ENCODE peak calls at places on chromosomes 13 and 19, in nine cellular contexts. K is omental fat pad; J is heart left ventricle; C is foreskin keratinocyte; V is psoas muscle; D is stimulated activated naive CD8-positive, alpha-beta T cell treated with anti-CD3 and anti-CD28 coated beads, Interleukin-15, Interleukin-2, amounts not matched to agents 100 U/mL and 50 U/mL, for 24 hours; H is Panc1; E is CD8-positive, alpha-beta T cell; U is naive thymus-derived CD4-positive, alpha-beta T cell. N is an unnamed sample.

GRCh38 chr19:34994643-34995471 is 5.3 kb upstream of the GRAMD1A start:
- ATAC-seq in E (no peak), C (no peak), U (no peak), D (no peak), J (peak; percentile 55), K (no peak), H (peak; percentile 81), V (peak; percentile 83), N (no peak)

GRCh38 chr19:33465834-33466233 is 55.8 kb downstream of the PEPD start:
- ATAC-seq in D (no peak), E (no peak), J (peak; percentile 65), U (no peak), V (peak; percentile 82), C (no peak), K (no peak), H (no peak), N (no peak)

GRCh38 chr13:101026736-101027398 is 352.3 kb upstream of the TMTC4 start:
- ATAC-seq in J (no peak), H (no peak), V (no peak), E (no peak), C (no peak), K (no peak), U (no peak), D (no peak), N (peak; percentile 40)

GRCh38 chr13:72290962-72291681 is 424.1 kb upstream of the DACH1 start:
- ATAC-seq in J (no peak), K (no peak), V (no peak), E (no peak), H (no peak), U (no peak), C (peak; percentile 98), D (no peak), N (no peak)

GRCh38 chr13:32254916-32255743 is 60.0 kb downstream of the ZAR1L start:
- ATAC-seq in H (no peak), U (no peak), D (no peak), C (peak; percentile 80), E (no peak), V (no peak), K (no peak), J (no peak), N (no peak)

GRCh38 chr19:50315773-50316448 is 13.3 kb downstream of the KCNC3 start:
- ATAC-seq in U (peak; percentile 38), J (peak; percentile 16), K (no peak), D (peak; percentile 78), V (no peak), C (no peak), H (peak; percentile 80), E (peak; percentile 49), N (peak; percentile 71)

GRCh38 chr19:23992348-23992747 is 77.7 kb downstream of the ZNF726 start:
- ATAC-seq in K (no peak), V (no peak), U (peak; percentile 45), E (peak; percentile 34), H (no peak), D (peak; percentile 19), J (no peak), C (no peak), N (no peak)

GRCh38 chr13:26457212-26457611 is 100.3 kb upstream of the WASF3 start:
- ATAC-seq in U (no peak), J (no peak), E (no peak), H (no peak), K (no peak), D (no peak), V (peak; percentile 35), C (peak; percentile 46), N (no peak)

GRCh38 chr13:109666656-109667448 is 119.5 kb downstream of the IRS2 start:
- ATAC-seq in H (peak; percentile 78), K (no peak), U (peak; percentile 46), D (no peak), J (no peak), E (no peak), V (peak; percentile 49), C (peak; percentile 81), N (no peak)

GRCh38 chr13:48710160-48710559 is 56.4 kb downstream of the CYSLTR2 start:
- ATAC-seq in D (no peak), V (no peak), E (no peak), K (no peak), C (no peak), J (no peak), U (no peak), H (no peak), N (no peak)

GRCh38 chr19:17797397-17798201 is 2.7 kb downstream of the B3GNT3 start:
- ATAC-seq in V (no peak), U (peak; percentile 64), K (no peak), H (peak; percentile 69), E (no peak), C (peak; percentile 84), D (peak; percentile 98), J (no peak), N (no peak)

GRCh38 chr13:44132710-44133109 is 240.9 kb upstream of the SERP2 start:
- ATAC-seq in H (no peak), J (peak; percentile 96), U (peak; percentile 84), C (no peak), E (no peak), V (peak; percentile 78), K (peak; percentile 73), D (no peak), N (no peak)

GRCh38 chr13:20136781-20137703 is 23.8 kb downstream of the GJA3 start:
- ATAC-seq in U (peak; percentile 78), C (peak; percentile 55), D (peak; percentile 63), J (no peak), H (peak; percentile 94), E (peak; percentile 42), V (peak; percentile 67), K (no peak), N (peak; percentile 60)

GRCh38 chr13:107144432-107144831 is 576.5 kb upstream of the ARGLU1 start:
- ATAC-seq in D (no peak), H (no peak), V (no peak), J (no peak), K (no peak), E (no peak), C (no peak), U (no peak), N (no peak)

GRCh38 chr13:60211548-60211947 is 47.8 kb upstream of the DIAPH3 start:
- ATAC-seq in J (no peak), C (no peak), H (no peak), D (no peak), E (no peak), U (no peak), K (no peak), V (no peak), N (no peak)

GRCh38 chr13:35598790-35599369 is 122.4 kb upstream of the MAB21L1 start:
- ATAC-seq in E (no peak), V (no peak), D (no peak), H (no peak), C (peak; percentile 7), U (no peak), J (no peak), K (no peak), N (no peak)

GRCh38 chr13:111958612-111959395 is 108.1 kb upstream of the SOX1 start:
- ATAC-seq in K (no peak), C (no peak), H (no peak), D (no peak), U (no peak), V (no peak), J (no peak), E (no peak), N (no peak)

GRCh38 chr19:8045872-8046568 is 6.5 kb upstream of the CCL25 start:
- ATAC-seq in H (peak; percentile 29), U (no peak), C (no peak), E (no peak), J (no peak), K (no peak), V (no peak), D (no peak), N (no peak)

GRCh38 chr19:15318241-15318691 is 14.1 kb downstream of the BRD4 start:
- ATAC-seq in H (no peak), C (no peak), U (peak; percentile 84), V (peak; percentile 63), J (peak; percentile 31), K (peak; percentile 41), E (peak; percentile 66), D (peak; percentile 48), N (peak; percentile 83)

GRCh38 chr19:4724252-4724514 is 541 bp upstream of the DPP9 start:
- ATAC-seq in H (peak; percentile 31), D (no peak), V (peak; percentile 53), K (peak; percentile 7), U (peak; percentile 40), J (no peak), E (peak; percentile 33), C (no peak), N (peak; percentile 25)

GRCh38 chr13:48600374-48601364 is 53.1 kb upstream of the CYSLTR2 start:
- ATAC-seq in D (peak; percentile 56), J (peak; percentile 46), H (no peak), C (no peak), U (no peak), E (no peak), V (no peak), K (peak; percentile 59), N (no peak)

GRCh38 chr13:110625771-110626321 is 10.5 kb downstream of the NAXD start:
- ATAC-seq in U (no peak), E (no peak), D (no peak), K (no peak), V (no peak), H (no peak), J (no peak), C (no peak), N (no peak)

GRCh38 chr19:4830768-4831265 is 695 bp downstream of the TICAM1 start:
- ATAC-seq in H (peak; percentile 61), E (no peak), C (peak; percentile 44), K (no peak), J (no peak), V (peak; percentile 26), U (no peak), D (no peak), N (no peak)

GRCh38 chr13:31927219-31927653 is 104.3 kb upstream of the FRY start:
- ATAC-seq in D (no peak), C (no peak), V (no peak), H (peak; percentile 78), J (peak; percentile 79), U (no peak), E (no peak), K (no peak), N (no peak)

GRCh38 chr13:28623782-28624706 is 34.9 kb upstream of the POMP start:
- ATAC-seq in E (no peak), K (no peak), U (no peak), D (no peak), H (no peak), V (no peak), J (no peak), C (no peak), N (no peak)

GRCh38 chr19:31676271-31677004 is 327.2 kb upstream of the TSHZ3 start:
- ATAC-seq in J (no peak), E (no peak), C (no peak), H (peak; percentile 60), U (no peak), D (no peak), K (no peak), V (no peak), N (no peak)

GRCh38 chr19:14519860-14520407 is 1.7 kb upstream of the DNAJB1 start:
- ATAC-seq in E (no peak), J (no peak), V (no peak), H (peak; percentile 56), D (peak; percentile 11), C (peak; percentile 72), U (no peak), K (no peak), N (no peak)

GRCh38 chr13:40570930-40571329 is 95.5 kb downstream of the FOXO1 start:
- ATAC-seq in V (no peak), H (no peak), K (no peak), J (no peak), E (no peak), C (no peak), D (no peak), U (no peak), N (no peak)

GRCh38 chr19:30103981-30104380 is 161.9 kb downstream of the URI1 start:
- ATAC-seq in C (no peak), D (no peak), H (no peak), V (no peak), J (no peak), E (no peak), K (no peak), U (no peak), N (no peak)

GRCh38 chr19:48338802-48339660 is 13.7 kb downstream of the EMP3 start:
- ATAC-seq in K (no peak), J (no peak), U (no peak), C (no peak), V (no peak), H (no peak), E (no peak), D (no peak), N (no peak)

GRCh38 chr13:60869225-60869624 is 472.2 kb downstream of the TDRD3 start:
- ATAC-seq in U (no peak), E (no peak), V (no peak), C (no peak), K (no peak), D (no peak), J (peak; percentile 29), H (no peak), N (no peak)

N was measured in stimulated activated memory B cell treated with anti-CD40 and anti-IgM and Interleukin-4, amounts not matched to agents 10 μg/mL and 1 μg/mL and 100 μg/mL, for 72 hours.